ENCODE peak calls at places on chromosomes 5 and 9, in four cellular contexts. T is GM12865, V is mucosa of descending colon, M is stomach. G is an unnamed sample.

GRCh38 chr5:134536876-134537275 is 11.4 kb downstream of the JADE2 start:
- DNase-seq in T (no peak), V (no peak), M (no peak), G (no peak)

GRCh38 chr5:125477586-125477975 is 731.1 kb upstream of the ZNF608 start:
- DNase-seq in V (no peak), M (no peak), T (no peak), G (no peak)

GRCh38 chr5:54656261-54656728 is 138.7 kb downstream of the SNX18 start:
- DNase-seq in V (no peak), M (peak), T (no peak), G (no peak)

GRCh38 chr9:79661279-79661678 is 89.5 kb downstream of the TLE4 start:
- DNase-seq in T (no peak), V (no peak), M (no peak), G (no peak)

GRCh38 chr5:131589510-131590348 is 45.3 kb downstream of the RAPGEF6 start:
- DNase-seq in M (no peak), T (peak), V (peak), G (peak)

GRCh38 chr5:14112998-14113652 is 30.0 kb upstream of the TRIO start:
- DNase-seq in T (no peak), V (peak), M (no peak), G (no peak)

GRCh38 chr5:150496534-150496933 is 11.4 kb upstream of the NDST1 start:
- DNase-seq in M (no peak), V (no peak), T (no peak), G (no peak)

GRCh38 chr5:72543365-72543764 is 36.2 kb upstream of the ZNF366 start:
- DNase-seq in T (no peak), V (no peak), M (no peak), G (peak)

GRCh38 chr5:122259995-122260394 is 52.0 kb upstream of the SNCAIP start:
- DNase-seq in V (no peak), M (no peak), T (no peak), G (peak)

DNA sequence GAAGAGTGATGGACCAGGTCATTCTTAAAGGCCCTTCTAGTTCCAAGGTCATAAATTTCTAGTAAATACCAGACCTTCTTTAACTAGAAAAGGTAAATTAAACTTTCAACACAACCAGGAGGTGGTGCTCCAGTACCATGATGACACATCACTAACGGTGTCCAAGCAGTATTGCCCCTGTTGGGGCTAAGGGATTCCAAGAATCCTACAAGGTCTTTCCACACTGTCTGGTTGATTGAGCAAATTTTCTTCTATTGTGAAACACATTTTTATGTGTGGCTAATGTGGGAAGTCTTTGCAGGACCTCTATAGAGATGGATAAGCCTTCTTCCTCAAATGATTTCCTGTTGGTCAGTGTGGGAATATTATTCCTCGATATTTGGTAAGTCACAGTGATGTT is 459.6 kb upstream of the PAPPA start:
- DNase-seq in T (peak), M (no peak), V (no peak), G (peak)
- TF ChIP-seq CTCF in T (no peak), M (no peak), V (no peak), G (peak)

DNA sequence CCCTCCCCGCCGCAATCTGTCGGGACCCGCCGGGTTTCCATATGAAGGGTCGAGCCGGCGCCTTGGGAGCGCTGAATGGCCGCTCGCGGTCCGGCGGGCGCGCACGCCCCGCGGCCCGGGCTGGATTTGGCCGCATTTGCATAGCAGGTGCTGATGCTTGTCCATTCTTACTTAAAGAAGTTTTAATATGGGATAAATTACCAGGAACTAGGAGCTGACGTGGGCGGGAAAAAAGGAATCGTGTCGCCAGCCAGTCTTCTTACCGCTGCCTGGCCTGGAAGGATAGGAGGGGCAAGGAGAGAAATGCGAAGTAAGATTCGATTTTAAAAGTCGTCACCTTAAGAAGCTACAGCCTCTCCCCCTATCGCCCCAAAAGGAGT is 8.9 kb upstream of the NEUROG1 start:
- DNase-seq in V (no peak), T (no peak), M (no peak), G (no peak)
- H3K4me3 ChIP-seq in V (no peak), T (peak), M (peak), G (no peak)

DNA sequence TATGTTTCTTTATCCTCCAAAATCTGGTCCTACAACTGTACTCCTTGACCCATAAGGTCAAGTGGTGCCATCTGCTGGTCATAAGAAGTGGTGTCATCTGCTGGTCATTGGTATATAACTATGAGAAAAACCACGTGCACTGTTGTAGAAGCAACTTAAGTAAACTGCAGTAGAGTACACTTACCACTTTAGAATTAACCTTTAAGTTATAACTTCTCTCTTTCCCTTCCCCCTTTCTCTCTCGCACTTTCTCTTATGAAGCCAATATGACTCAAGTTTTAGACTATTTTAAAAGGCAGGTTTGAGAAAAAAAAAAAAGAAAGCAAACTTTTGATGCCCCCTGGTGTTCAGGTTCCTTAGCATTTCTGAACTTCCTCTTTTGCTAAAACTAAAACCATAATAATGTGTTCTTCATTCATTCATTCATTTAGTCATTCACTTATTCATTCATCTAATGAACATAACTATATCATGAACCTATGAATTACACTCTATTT is 12.8 kb upstream of the MTAP start:
- DNase-seq in V (no peak), T (peak), M (peak), G (peak)
- TF ChIP-seq CTCF in V (peak), T (peak), M (no peak), G (peak)

GRCh38 chr9:113885183-113886002 is 9.3 kb downstream of the ZNF618 start:
- DNase-seq in V (no peak), T (no peak), M (no peak), G (no peak)
- H3K4me3 ChIP-seq in V (no peak), T (no peak), M (peak), G (no peak)

GRCh38 chr5:140823475-140823874 is 2.1 kb downstream of the PCDHA5 start:
- DNase-seq in M (no peak), T (no peak), V (no peak), G (no peak)

GRCh38 chr5:140828402-140828737 is 610 bp downstream of the PCDHA6 start:
- DNase-seq in M (no peak), T (no peak), V (no peak), G (no peak)

GRCh38 chr5:140822281-140822629 is 842 bp downstream of the PCDHA5 start:
- DNase-seq in M (no peak), V (no peak), T (no peak), G (no peak)

DNA sequence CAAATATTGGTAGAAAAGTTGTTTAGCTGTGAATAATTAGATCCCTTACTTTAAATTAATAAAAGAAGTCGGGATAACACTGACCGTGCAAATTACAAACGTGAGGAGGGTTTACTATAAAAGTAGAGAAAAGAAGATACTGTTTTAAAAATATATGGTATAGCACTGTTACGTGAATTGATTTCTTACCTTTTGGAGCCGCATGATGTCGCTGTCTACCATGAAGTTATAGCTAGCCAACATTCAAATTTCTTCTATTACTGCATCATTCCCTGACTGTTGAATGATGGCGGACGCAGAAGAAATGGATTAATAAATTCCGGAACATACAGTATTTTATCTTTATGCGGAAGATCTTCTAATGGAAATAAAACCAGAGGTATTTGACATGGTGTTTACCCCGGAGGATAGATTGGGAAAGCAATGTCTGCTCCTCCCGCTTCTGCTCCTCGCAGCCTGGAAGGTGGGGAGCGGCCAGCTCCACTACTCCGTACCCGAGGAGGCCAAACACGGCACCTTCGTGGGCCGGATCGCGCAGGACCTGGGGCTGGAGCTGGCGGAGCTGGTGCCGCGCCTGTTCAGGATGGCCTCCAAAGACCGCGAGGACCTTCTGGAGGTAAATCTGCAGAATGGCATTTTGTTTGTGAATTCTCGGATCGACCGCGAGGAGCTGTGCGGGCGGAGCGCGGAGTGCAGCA is at the start of gene PCDHA6:
- DNase-seq in M (no peak), V (no peak), T (no peak), G (peak)
- TF ChIP-seq CTCF in M (no peak), V (no peak), T (no peak), G (no peak)

G was measured in cardiac fibroblast.